ENCODE peak calls at places on chromosomes 2 and 18, in seven cellular contexts. F is NCI-H1417, H is A549, A is GM13976, M is H7, X is fibroblast of gingiva, E is Right ventricle myocardium inferior. D is an unnamed sample.
A peak's percentile ranks its signal among the peaks of the same experiment; 100 is the strongest.

GRCh38 chr2:171158790-171159325 is 1.8 kb downstream of the TLK1 start:
- DNase-seq in H (no peak), F (peak; percentile 62), A (no peak), M (no peak), E (no peak), X (no peak), D (no peak)

GRCh38 chr18:12703714-12704113 is 872 bp downstream of the PSMG2 start:
- DNase-seq in E (no peak), F (peak; percentile 71), M (peak; percentile 37), A (no peak), X (peak; percentile 23), H (peak; percentile 10), D (no peak)

GRCh38 chr2:40403233-40403841 is 48.6 kb downstream of the SLC8A1 start:
- DNase-seq in F (no peak), M (no peak), A (no peak), H (peak; percentile 4), E (no peak), X (peak; percentile 82), D (no peak)

GRCh38 chr2:175883586-175884194 is 118.4 kb downstream of the LNPK start:
- DNase-seq in H (no peak), A (no peak), M (no peak), E (no peak), X (no peak), F (peak; percentile 17), D (no peak)

GRCh38 chr2:128371648-128372345 is 53.1 kb upstream of the HS6ST1 start:
- DNase-seq in A (no peak), F (no peak), E (no peak), H (no peak), X (no peak), M (no peak), D (no peak)

GRCh38 chr18:52046842-52047241 is 293.2 kb upstream of the DCC start:
- DNase-seq in X (no peak), F (peak; percentile 100), E (no peak), M (no peak), H (no peak), A (no peak), D (no peak)

GRCh38 chr2:202337133-202337532 is 39.0 kb upstream of the BMPR2 start:
- DNase-seq in A (no peak), E (no peak), M (no peak), H (no peak), X (no peak), F (no peak), D (no peak)

GRCh38 chr2:886072-887022 is 64.3 kb upstream of the SNTG2 start:
- DNase-seq in E (no peak), X (no peak), M (peak; percentile 54), A (no peak), F (no peak), H (no peak), D (no peak)

GRCh38 chr18:8626414-8627106 is 17.3 kb downstream of the RAB12 start:
- DNase-seq in A (no peak), F (no peak), X (no peak), M (no peak), H (no peak), E (no peak), D (no peak)

GRCh38 chr2:69483024-69483423 is 45.8 kb upstream of the NFU1 start:
- DNase-seq in E (no peak), X (no peak), H (no peak), A (no peak), F (peak; percentile 68), M (no peak), D (no peak)

GRCh38 chr2:112010751-112011150 is 44.3 kb upstream of the TMEM87B start:
- DNase-seq in E (no peak), H (no peak), M (no peak), X (no peak), A (no peak), F (no peak), D (no peak)

GRCh38 chr2:9975805-9976447 is 24.4 kb downstream of the GRHL1 start:
- DNase-seq in F (no peak), X (peak; percentile 92), A (no peak), E (no peak), H (peak; percentile 89), M (no peak), D (no peak)

GRCh38 chr18:49758263-49758610 is 55.1 kb downstream of the ACAA2 start:
- DNase-seq in F (no peak), A (no peak), E (no peak), M (no peak), H (no peak), X (no peak), D (no peak)

GRCh38 chr2:42456126-42456839 is 37.5 kb downstream of the KCNG3 start:
- DNase-seq in A (no peak), E (no peak), H (no peak), F (no peak), M (no peak), X (no peak), D (no peak)

GRCh38 chr2:147525724-147526489 is 318.9 kb upstream of the ACVR2A start:
- DNase-seq in M (no peak), X (no peak), A (no peak), E (no peak), H (no peak), F (peak; percentile 71), D (no peak)

GRCh38 chr18:8699126-8699525 is 6.2 kb upstream of the MTCL1 start:
- DNase-seq in H (no peak), F (no peak), M (no peak), X (peak; percentile 38), A (no peak), E (no peak), D (no peak)

GRCh38 chr2:117745537-117745936 is 69.0 kb upstream of the DDX18 start:
- DNase-seq in M (peak; percentile 3), A (no peak), H (no peak), X (no peak), E (no peak), F (no peak), D (no peak)

GRCh38 chr2:1492696-1493095 is 79.4 kb downstream of the TPO start:
- DNase-seq in M (no peak), X (no peak), E (no peak), F (no peak), H (no peak), A (no peak), D (no peak)

GRCh38 chr2:105143467-105144127 is 97.9 kb upstream of the GPR45 start:
- DNase-seq in M (peak; percentile 92), H (no peak), X (no peak), F (peak; percentile 68), A (peak; percentile 52), E (no peak), D (no peak)

GRCh38 chr2:85769236-85769986 is 15.6 kb downstream of the ATOH8 start:
- DNase-seq in E (no peak), M (peak; percentile 91), A (no peak), H (peak; percentile 51), X (no peak), F (peak; percentile 47), D (no peak)

GRCh38 chr18:62979172-62979571 is 263.8 kb downstream of the PHLPP1 start:
- DNase-seq in E (no peak), F (peak; percentile 92), M (no peak), A (no peak), X (peak; percentile 86), H (no peak), D (no peak)

GRCh38 chr2:158501301-158501700 is 44.5 kb downstream of the PKP4 start:
- DNase-seq in X (no peak), F (peak; percentile 44), H (no peak), M (no peak), E (peak; percentile 77), A (no peak), D (peak; percentile 78)

GRCh38 chr18:23982154-23983071 is 32.1 kb upstream of the TTC39C start:
- DNase-seq in X (peak; percentile 83), A (no peak), M (no peak), H (peak; percentile 33), F (peak; percentile 53), E (peak; percentile 82), D (peak; percentile 92)

GRCh38 chr2:173075781-173076556 is at the start of gene MAP3K20:
- DNase-seq in X (peak; percentile 78), F (peak; percentile 42), M (peak; percentile 84), H (peak; percentile 77), A (peak; percentile 76), E (peak; percentile 90), D (peak; percentile 91)

GRCh38 chr2:176093145-176093888 is 796 bp downstream of the HOXD13 start:
- DNase-seq in F (peak; percentile 42), E (no peak), H (no peak), X (no peak), M (peak; percentile 81), A (no peak), D (no peak)

GRCh38 chr18:519019-519879 is 18.7 kb upstream of the COLEC12 start:
- DNase-seq in H (no peak), X (peak; percentile 52), E (peak; percentile 78), A (peak; percentile 70), F (no peak), M (no peak), D (peak; percentile 83)

GRCh38 chr18:23243178-23243577 is 107.9 kb downstream of the CABLES1 start:
- DNase-seq in E (no peak), H (no peak), F (peak; percentile 69), M (peak; percentile 67), X (no peak), A (no peak), D (no peak)

GRCh38 chr2:140695163-140695562 is 1435.7 kb downstream of the LRP1B start:
- DNase-seq in E (no peak), F (peak; percentile 6), H (peak; percentile 45), A (no peak), X (peak; percentile 77), M (no peak), D (no peak)

GRCh38 chr2:28709101-28709500 is 42.5 kb upstream of the PPP1CB start:
- DNase-seq in H (peak; percentile 12), M (no peak), X (peak; percentile 56), E (no peak), F (peak; percentile 77), A (no peak), D (no peak)

GRCh38 chr2:167756427-167756826 is 491.0 kb downstream of the STK39 start:
- DNase-seq in H (no peak), X (no peak), A (no peak), M (peak; percentile 8), E (no peak), F (no peak), D (no peak)

GRCh38 chr18:75198046-75198445 is 10.9 kb downstream of the PTGR3 start:
- DNase-seq in E (no peak), H (no peak), A (no peak), M (no peak), F (no peak), X (peak; percentile 58), D (no peak)

GRCh38 chr2:26172866-26173595 is at the start of gene GAREM2:
- DNase-seq in A (no peak), M (peak; percentile 99), F (peak; percentile 44), H (no peak), E (no peak), X (no peak), D (no peak)

GRCh38 chr2:230557056-230557455 is 141.1 kb downstream of the SP100 start:
- DNase-seq in X (no peak), E (no peak), H (no peak), M (no peak), A (no peak), F (no peak), D (no peak)

GRCh38 chr2:17835511-17835910 is 19.3 kb downstream of the MSGN1 start:
- DNase-seq in F (no peak), H (no peak), X (no peak), E (no peak), M (no peak), A (no peak), D (no peak)

GRCh38 chr2:33275689-33276444 is 200.6 kb upstream of the RASGRP3 start:
- DNase-seq in A (no peak), H (peak; percentile 94), X (peak; percentile 83), E (no peak), M (no peak), F (peak; percentile 75), D (peak; percentile 88)